ENCODE peak calls at places on chromosome X, in five cellular contexts. M, C, A, P and W are unnamed samples. For H3K4me1, the result is how much of the 10 kb centered on the place peaks cover.

GRCh38 chrX:118976599-118977340 is 2.4 kb downstream of the LONRF3 start:
- DNase-seq in M (no peak), C (peak), A (no peak), P (peak), W (peak)

GRCh38 chrX:10634681-10635161 is 14.3 kb upstream of the MID1 start:
- DNase-seq in M (peak), C (peak), A (no peak), P (no peak), W (no peak)

GRCh38 chrX:5644786-5645185 is 583.9 kb downstream of the NLGN4X start:
- DNase-seq in M (no peak), C (no peak), A (no peak), P (no peak), W (no peak)

GRCh38 chrX:125757794-125758564 is 408.1 kb downstream of the DCAF12L2 start:
- DNase-seq in M (no peak), C (peak), A (no peak), P (no peak), W (no peak)

GRCh38 chrX:98405376-98405775 is 1521.7 kb downstream of the RPA4 start:
- DNase-seq in M (no peak), C (no peak), A (no peak), P (no peak), W (no peak)

GRCh38 chrX:86014421-86014820 is 32.9 kb downstream of the CHM start:
- DNase-seq in M (no peak), C (no peak), A (no peak), P (no peak), W (no peak)

GRCh38 chrX:37860731-37861130 is 13.4 kb upstream of the DYNLT3 start:
- DNase-seq in M (no peak), C (no peak), A (no peak), P (no peak), W (no peak)

GRCh38 chrX:15384304-15384703 is at the start of gene VEGFD:
- DNase-seq in M (no peak), C (peak), A (no peak), P (no peak), W (no peak)

GRCh38 chrX:149495573-149496071 is 9.5 kb downstream of the IDS start:
- DNase-seq in M (peak), C (peak), A (no peak), P (no peak), W (no peak)

GRCh38 chrX:2954541-2954940 is 25.4 kb upstream of the ARSD start:
- DNase-seq in M (no peak), C (no peak), A (no peak), P (no peak), W (no peak)

GRCh38 chrX:79413009-79413408 is 45.9 kb upstream of the ITM2A start:
- DNase-seq in M (no peak), C (peak), A (no peak), P (no peak), W (no peak)

GRCh38 chrX:152428596-152428995 is 22.5 kb downstream of the GABRA3 start:
- DNase-seq in M (no peak), C (no peak), A (no peak), P (no peak), W (no peak)

GRCh38 chrX:319579-320125 is 1.1 kb upstream of the GTPBP6 start:
- DNase-seq in M (no peak), C (no peak), A (no peak), P (no peak), W (no peak)

GRCh38 chrX:45584717-45585116 is 384.0 kb upstream of the DIPK2B start:
- DNase-seq in M (no peak), C (no peak), A (no peak), P (no peak), W (no peak)

GRCh38 chrX:133749370-133749769 is 236.0 kb downstream of the GPC3 start:
- DNase-seq in M (no peak), C (no peak), A (no peak), P (no peak), W (no peak)

GRCh38 chrX:30653415-30654131 is at the start of gene GK:
- DNase-seq in M (no peak), C (no peak), A (no peak), P (peak), W (no peak)

GRCh38 chrX:19863237-19864223 is 23.9 kb downstream of the SH3KBP1 start:
- DNase-seq in M (no peak), C (no peak), A (no peak), P (no peak), W (no peak)

GRCh38 chrX:15143050-15143824 is 126.6 kb downstream of the ASB9 start:
- DNase-seq in M (peak), C (peak), A (no peak), P (no peak), W (peak)

GRCh38 chrX:10015711-10016515 is 48.8 kb downstream of the CLDN34 start:
- DNase-seq in M (no peak), C (peak), A (no peak), P (peak), W (no peak)

GRCh38 chrX:43958529-43958928 is 14.7 kb downstream of the NDP start:
- DNase-seq in M (peak), C (peak), A (no peak), P (no peak), W (peak)

GRCh38 chrX:43068639-43069038 is 290.7 kb upstream of the PPP1R2C start:
- DNase-seq in M (no peak), C (no peak), A (no peak), P (no peak), W (no peak)

GRCh38 chrX:15349046-15349445 is 13.7 kb upstream of the PIGA start:
- DNase-seq in M (peak), C (peak), A (no peak), P (no peak), W (peak)

GRCh38 chrX:5568934-5569333 is 659.7 kb downstream of the NLGN4X start:
- DNase-seq in M (no peak), C (no peak), A (no peak), P (no peak), W (no peak)

GRCh38 chrX:19563746-19564145 is 48.4 kb upstream of the MAP3K15 start:
- DNase-seq in M (no peak), C (no peak), A (no peak), P (no peak), W (no peak)

GRCh38 chrX:103635436-103635835 is 6.7 kb downstream of the TCEAL1 start:
- DNase-seq in M (no peak), C (no peak), A (no peak), P (no peak), W (no peak)

GRCh38 chrX:41452565-41452964 is 5.4 kb downstream of the NYX start:
- DNase-seq in M (no peak), C (no peak), A (no peak), P (no peak), W (no peak)

GRCh38 chrX:106963111-106963510 is 36.9 kb downstream of the MORC4 start:
- DNase-seq in M (no peak), C (no peak), A (no peak), P (no peak), W (no peak)

GRCh38 chrX:46912098-46912672 is at the start of gene JADE3:
- DNase-seq in M (peak), C (peak), A (no peak), P (peak), W (peak)

GRCh38 chrX:72002886-72003285 is 92.2 kb downstream of the NHSL2 start:
- DNase-seq in M (no peak), C (no peak), A (no peak), P (no peak), W (no peak)

GRCh38 chrX:27555514-27555913 is 34.6 kb upstream of the DCAF8L2 start:
- DNase-seq in M (no peak), C (peak), A (no peak), P (no peak), W (no peak)

GRCh38 chrX:134718329-134719317 is 60.4 kb upstream of the PLAC1 start:
- DNase-seq in M (peak), C (peak), A (no peak), P (peak), W (no peak)

GRCh38 chrX:21645437-21646220 is 12.5 kb downstream of the KLHL34 start:
- DNase-seq in M (no peak), C (no peak), A (no peak), P (no peak), W (no peak)

GRCh38 chrX:77003956-77004355 is 443.2 kb upstream of the FGF16 start:
- DNase-seq in M (no peak), C (no peak), A (no peak), P (no peak), W (no peak)

GRCh38 chrX:6021316-6022091 is 207.2 kb downstream of the NLGN4X start:
- DNase-seq in M (no peak), C (peak), A (no peak), P (no peak), W (peak)

GRCh38 chrX:130186645-130187044 is 14.9 kb downstream of the RAB33A start:
- DNase-seq in M (no peak), C (no peak), A (no peak), P (peak), W (no peak)

GRCh38 chrX:76220856-76221255 is 48.0 kb downstream of the PBDC1 start:
- DNase-seq in M (no peak), C (no peak), A (no peak), P (no peak), W (no peak)

GRCh38 chrX:107601326-107601725 is 27.0 kb upstream of the PRPS1 start:
- DNase-seq in M (no peak), C (no peak), A (no peak), P (no peak), W (no peak)

GRCh38 chrX:150238656-150239382 is 124.3 kb upstream of the MAMLD1 start:
- DNase-seq in M (no peak), C (no peak), A (no peak), P (no peak), W (no peak)

GRCh38 chrX:104806346-104806745 is 240.3 kb downstream of the IL1RAPL2 start:
- DNase-seq in M (no peak), C (no peak), A (no peak), P (no peak), W (no peak)

GRCh38 chrX:154020500-154021115 is 906 bp upstream of the IRAK1 start:
- DNase-seq in M (no peak), C (peak), A (no peak), P (no peak), W (no peak)

GRCh38 chrX:154019061-154019621 is 561 bp downstream of the IRAK1 start:
- DNase-seq in M (no peak), C (no peak), A (no peak), P (no peak), W (no peak)

GRCh38 chrX:154021131-154021611 is 1.5 kb upstream of the IRAK1 start:
- DNase-seq in M (no peak), C (no peak), A (no peak), P (no peak), W (no peak)

GRCh38 chrX:154018518-154019060 is 1.1 kb downstream of the IRAK1 start:
- DNase-seq in M (no peak), C (no peak), A (no peak), P (no peak), W (no peak)

DNA sequence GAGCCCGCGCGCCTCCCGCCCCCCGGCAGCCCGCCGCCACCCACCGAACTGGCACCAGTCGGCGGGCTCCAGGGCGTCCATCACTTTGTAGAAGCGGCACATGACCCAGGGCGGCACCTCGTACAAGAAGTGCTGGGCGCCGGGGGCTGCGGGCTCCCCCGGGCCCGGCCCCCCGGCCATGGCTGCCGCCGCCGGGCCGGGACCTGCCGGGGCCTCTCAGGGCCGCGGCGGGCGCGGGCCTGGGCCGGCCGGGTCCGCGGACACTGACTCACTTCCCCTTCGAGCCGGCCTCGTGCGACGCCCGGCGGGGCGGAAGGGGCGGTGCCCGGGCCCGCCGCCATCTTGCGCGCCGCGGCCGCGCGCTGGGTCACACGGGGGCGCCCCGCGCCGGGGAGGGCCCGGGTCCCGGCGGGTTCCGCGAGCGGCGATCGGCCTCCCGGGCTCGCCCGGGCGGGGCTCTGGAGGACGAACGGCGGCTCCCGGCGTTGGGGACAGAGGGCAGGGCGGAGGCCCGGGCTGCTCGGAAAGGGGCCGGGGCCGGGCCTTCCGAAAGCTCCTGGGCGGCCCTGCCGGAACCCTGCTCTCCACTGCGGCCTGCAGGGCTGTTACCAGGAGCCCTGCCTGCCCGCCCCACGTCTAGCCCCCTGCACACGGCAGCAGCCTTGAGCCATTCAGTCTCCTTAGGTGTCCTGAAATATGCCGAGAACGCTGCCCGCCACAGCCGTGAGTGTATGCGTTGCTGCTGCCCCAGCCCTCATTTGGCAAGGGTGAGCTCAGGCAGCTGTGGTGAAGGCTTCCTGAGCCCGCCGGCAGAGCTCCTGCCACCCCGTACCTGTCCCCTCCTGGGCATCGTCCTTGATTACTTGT is at the start of gene IRAK1:
- DNase-seq in M (no peak), C (peak), A (no peak), P (no peak), W (no peak)
- H3K4me1 ChIP-seq in M (under half), C (under half), A (under half), P (under half), W (under half)

GRCh38 chrX:24398766-24399165 is 38.3 kb downstream of the SUPT20HL1 start:
- DNase-seq in M (no peak), C (no peak), A (no peak), P (no peak), W (no peak)
- TF ChIP-seq POLR2A in M (no peak), C (no peak), A (no peak), P (no peak), W (no peak)

DNA sequence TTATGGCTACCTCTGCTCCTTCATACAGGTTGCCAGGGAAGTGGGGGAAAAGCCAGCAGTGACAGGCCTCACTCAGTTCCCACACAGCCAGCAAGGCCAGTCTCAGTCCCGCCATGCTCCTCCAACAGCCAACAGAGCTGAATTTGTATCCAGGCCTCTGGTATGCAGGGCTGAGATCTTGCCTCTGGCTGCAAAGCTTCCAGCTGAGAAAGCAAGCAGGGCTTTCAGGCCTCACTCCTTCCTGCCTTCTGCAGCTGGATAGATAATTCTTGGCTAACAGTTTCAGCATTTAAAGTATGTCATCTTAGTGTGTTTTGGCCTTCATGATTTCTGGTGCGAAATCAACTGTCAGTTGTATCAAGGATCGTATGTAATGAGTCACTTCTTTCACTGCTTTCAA is 103.6 kb downstream of the GNL3L start:
- DNase-seq in M (no peak), C (no peak), A (no peak), P (no peak), W (no peak)
- H3K4me1 ChIP-seq in M (under half), C (under half), A (under half), P (under half), W (under half)

DNA sequence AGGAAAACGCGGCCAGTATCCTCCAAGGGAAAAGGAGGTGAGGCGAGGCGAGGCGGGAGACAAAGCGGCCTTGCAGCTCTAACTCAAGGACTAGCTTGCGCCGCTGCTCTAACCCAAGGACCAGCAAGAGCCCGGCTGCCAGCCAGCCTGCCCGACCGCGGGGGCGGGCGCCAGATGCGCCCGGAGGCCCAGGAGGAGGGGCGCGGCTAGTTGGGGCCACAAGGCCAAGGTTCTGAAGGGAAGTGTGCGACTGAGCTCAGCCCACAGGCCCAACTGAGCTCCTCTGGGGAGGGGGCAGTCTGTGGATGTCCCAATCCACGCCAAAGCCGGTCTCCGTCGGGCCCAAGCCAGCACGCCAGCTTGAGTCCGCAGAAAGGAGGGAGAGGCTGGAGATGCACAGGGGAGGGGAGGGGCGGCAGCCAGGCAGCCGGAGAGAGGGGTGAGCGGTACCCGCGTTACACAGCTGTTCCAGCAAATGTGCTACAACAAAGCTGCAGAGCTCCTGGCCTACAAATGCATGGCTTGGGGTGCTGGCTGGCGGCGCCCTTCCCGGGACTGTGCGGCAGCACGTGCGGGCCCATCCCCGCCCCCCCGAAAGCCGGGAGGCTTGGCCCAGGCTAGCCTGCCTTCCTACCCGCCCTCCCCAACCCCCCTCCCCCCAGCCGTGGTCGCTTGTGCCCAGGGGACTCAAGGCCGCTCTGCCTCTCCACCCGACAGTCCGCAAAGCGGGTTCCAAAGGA is 637 bp downstream of the AMER1 start:
- DNase-seq in M (no peak), C (no peak), A (no peak), P (peak), W (peak)
- TF ChIP-seq POLR2A in M (no peak), C (no peak), A (no peak), P (no peak), W (no peak)

DNA sequence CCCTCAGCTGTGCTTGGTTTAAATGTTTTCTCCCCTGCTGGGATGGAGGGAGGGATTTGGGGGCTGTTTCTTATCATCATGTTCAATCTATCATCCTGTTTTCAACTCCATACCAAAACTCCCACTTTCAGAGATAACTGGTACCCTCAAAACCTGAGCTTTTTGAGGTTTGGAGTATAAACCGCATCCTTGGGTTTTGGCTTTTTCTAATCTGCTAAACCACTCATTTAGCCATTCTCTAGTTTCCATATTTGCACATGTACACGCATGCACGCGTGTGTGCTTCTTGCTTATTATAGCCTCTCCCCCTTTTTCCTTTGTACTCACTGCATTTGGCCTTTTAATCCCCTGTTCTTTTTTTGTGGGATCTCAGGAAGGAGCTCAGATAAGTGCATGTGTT is 116.7 kb upstream of the TEX13D start:
- DNase-seq in M (no peak), C (no peak), A (no peak), P (no peak), W (no peak)
- H3K4me1 ChIP-seq in M (under half), C (under half), A (under half), P (under half), W (under half)

GRCh38 chrX:114924846-114925245 is 92.6 kb downstream of the IL13RA2 start:
- DNase-seq in M (no peak), C (no peak), A (no peak), P (no peak), W (no peak)
- TF ChIP-seq POLR2A in M (no peak), C (no peak), A (no peak), P (no peak), W (no peak)

GRCh38 chrX:48490661-48491060 is 14.7 kb downstream of the FTSJ1 start:
- DNase-seq in M (no peak), C (no peak), A (no peak), P (no peak), W (no peak)

GRCh38 chrX:48489892-48490291 is 13.9 kb downstream of the FTSJ1 start:
- DNase-seq in M (no peak), C (no peak), A (no peak), P (no peak), W (no peak)

GRCh38 chrX:48493890-48494364 is 14.9 kb upstream of the PORCN start:
- DNase-seq in M (peak), C (no peak), A (no peak), P (no peak), W (peak)

GRCh38 chrX:48492293-48492910 is 16.4 kb upstream of the PORCN start:
- DNase-seq in M (no peak), C (no peak), A (no peak), P (no peak), W (no peak)

GRCh38 chrX:48491809-48492208 is 15.8 kb downstream of the FTSJ1 start:
- DNase-seq in M (no peak), C (no peak), A (no peak), P (no peak), W (no peak)
- H3K4me1 ChIP-seq in M (under half), C (under half), A (under half), P (under half), W (under half)

GRCh38 chrX:7147978-7148824 is at the start of gene PUDP:
- DNase-seq in M (peak), C (peak), A (peak), P (peak), W (peak)
- TF ChIP-seq POLR2A in M (no peak), C (peak), A (no peak), P (no peak), W (no peak)